ENCODE peak calls at places on chromosomes 2 and 18, in eight cellular contexts. L, Q, O, U, K, H, S and V are unnamed samples.

GRCh38 chr2:18578033-18578432 is 11.3 kb downstream of the NT5C1B start:
- DNase-seq in L (peak), Q (no peak), O (no peak), U (no peak), K (no peak), H (no peak), S (no peak), V (no peak)

GRCh38 chr2:221610675-221611074 is 38.6 kb upstream of the EPHA4 start:
- DNase-seq in L (no peak), Q (no peak), O (no peak), U (no peak), K (no peak), H (no peak), S (no peak), V (no peak)

GRCh38 chr18:68298340-68298739 is 416.6 kb downstream of the TMX3 start:
- DNase-seq in L (no peak), Q (no peak), O (no peak), U (no peak), K (no peak), H (no peak), S (no peak), V (no peak)

GRCh38 chr18:32930695-32931301 is 158.0 kb upstream of the KLHL14 start:
- DNase-seq in L (no peak), Q (no peak), O (peak), U (no peak), K (no peak), H (no peak), S (no peak), V (no peak)

GRCh38 chr2:114752425-114752824 is 310.0 kb downstream of the DPP10 start:
- DNase-seq in L (no peak), Q (no peak), O (no peak), U (no peak), K (no peak), H (no peak), S (no peak), V (no peak)

GRCh38 chr2:143205106-143205764 is 76.0 kb downstream of the ARHGAP15 start:
- DNase-seq in L (peak), Q (no peak), O (peak), U (no peak), K (no peak), H (no peak), S (no peak), V (no peak)

GRCh38 chr2:148828941-148829340 is 46.1 kb upstream of the KIF5C start:
- DNase-seq in L (no peak), Q (no peak), O (no peak), U (no peak), K (no peak), H (no peak), S (no peak), V (no peak)

GRCh38 chr2:40450066-40450841 is 1.6 kb downstream of the SLC8A1 start:
- DNase-seq in L (peak), Q (peak), O (peak), U (no peak), K (no peak), H (no peak), S (peak), V (no peak)

GRCh38 chr2:18078206-18078605 is 199.7 kb downstream of the KCNS3 start:
- DNase-seq in L (no peak), Q (no peak), O (no peak), U (no peak), K (no peak), H (no peak), S (no peak), V (no peak)

GRCh38 chr2:203551653-203552250 is 16.7 kb upstream of the RAPH1 start:
- DNase-seq in L (peak), Q (no peak), O (peak), U (no peak), K (peak), H (no peak), S (no peak), V (no peak)

GRCh38 chr2:191218292-191218898 is 26.8 kb upstream of the MYO1B start:
- DNase-seq in L (peak), Q (no peak), O (peak), U (peak), K (peak), H (peak), S (no peak), V (peak)

GRCh38 chr18:27366151-27366550 is 181.0 kb upstream of the CHST9 start:
- DNase-seq in L (no peak), Q (no peak), O (no peak), U (no peak), K (no peak), H (no peak), S (no peak), V (no peak)

GRCh38 chr2:4745596-4745995 is 946.6 kb upstream of the SOX11 start:
- DNase-seq in L (no peak), Q (no peak), O (no peak), U (no peak), K (no peak), H (no peak), S (no peak), V (peak)